ENCODE peak calls at places on chromosomes 11 and 22, in six cellular contexts. One of them, this sample, is unnamed. For H3K9me3, the result is how much of the 10 kb centered on the place peaks cover.

GRCh38 chr11:74707602-74708510 is 23.4 kb downstream of the CHRDL2 start:
- DNase-seq in fibroblast of lung: no peak
- DNase-seq in stomach: no peak
- DNase-seq in HCT116: no peak
- DNase-seq in heart left ventricle: no peak
- DNase-seq in small intestine: no peak
- DNase-seq in this sample: peak

GRCh38 chr11:65501005-65501529 is 2.2 kb downstream of the MALAT1 start:
- DNase-seq in fibroblast of lung: no peak
- DNase-seq in stomach: no peak
- DNase-seq in HCT116: no peak
- DNase-seq in heart left ventricle: no peak
- DNase-seq in small intestine: no peak
- DNase-seq in this sample: no peak

GRCh38 chr11:98453378-98453777 is 567.4 kb upstream of the CNTN5 start:
- DNase-seq in fibroblast of lung: no peak
- DNase-seq in stomach: no peak
- DNase-seq in HCT116: no peak
- DNase-seq in heart left ventricle: no peak
- DNase-seq in small intestine: no peak
- DNase-seq in this sample: no peak

GRCh38 chr11:20353829-20354434 is 9.6 kb upstream of the HTATIP2 start:
- DNase-seq in fibroblast of lung: peak
- DNase-seq in stomach: peak
- DNase-seq in HCT116: peak
- DNase-seq in heart left ventricle: no peak
- DNase-seq in small intestine: peak
- DNase-seq in this sample: no peak

GRCh38 chr11:96648991-96649390 is 259.2 kb downstream of the JRKL start:
- DNase-seq in fibroblast of lung: no peak
- DNase-seq in stomach: no peak
- DNase-seq in HCT116: no peak
- DNase-seq in heart left ventricle: no peak
- DNase-seq in small intestine: no peak
- DNase-seq in this sample: no peak

GRCh38 chr11:64687204-64687603 is 35.8 kb downstream of the NRXN2 start:
- DNase-seq in fibroblast of lung: no peak
- DNase-seq in stomach: no peak
- DNase-seq in HCT116: no peak
- DNase-seq in heart left ventricle: no peak
- DNase-seq in small intestine: no peak
- DNase-seq in this sample: peak

GRCh38 chr22:50583294-50583865 is 731 bp upstream of the CHKB start:
- DNase-seq in fibroblast of lung: no peak
- DNase-seq in stomach: no peak
- DNase-seq in HCT116: no peak
- DNase-seq in heart left ventricle: no peak
- DNase-seq in small intestine: no peak
- DNase-seq in this sample: peak

GRCh38 chr11:14267861-14268635 is 90.9 kb downstream of the RRAS2 start:
- DNase-seq in fibroblast of lung: no peak
- DNase-seq in stomach: no peak
- DNase-seq in HCT116: no peak
- DNase-seq in heart left ventricle: no peak
- DNase-seq in small intestine: no peak
- DNase-seq in this sample: no peak

GRCh38 chr11:40514124-40514523 is 945.3 kb downstream of the LRRC4C start:
- DNase-seq in fibroblast of lung: peak
- DNase-seq in stomach: no peak
- DNase-seq in HCT116: no peak
- DNase-seq in heart left ventricle: no peak
- DNase-seq in small intestine: peak
- DNase-seq in this sample: no peak

GRCh38 chr11:86182976-86183584 is 61.5 kb upstream of the EED start:
- DNase-seq in fibroblast of lung: peak
- DNase-seq in stomach: peak
- DNase-seq in HCT116: no peak
- DNase-seq in heart left ventricle: no peak
- DNase-seq in small intestine: peak
- DNase-seq in this sample: no peak

GRCh38 chr22:39276461-39277134 is 31.8 kb upstream of the PDGFB start:
- DNase-seq in fibroblast of lung: no peak
- DNase-seq in stomach: no peak
- DNase-seq in HCT116: no peak
- DNase-seq in heart left ventricle: no peak
- DNase-seq in small intestine: no peak
- DNase-seq in this sample: no peak

GRCh38 chr11:50187220-50187619 is 154.5 kb downstream of the OR4C45 start:
- DNase-seq in fibroblast of lung: no peak
- DNase-seq in stomach: no peak
- DNase-seq in HCT116: no peak
- DNase-seq in heart left ventricle: no peak
- DNase-seq in small intestine: no peak
- DNase-seq in this sample: no peak

GRCh38 chr11:116913000-116913399 is 75.6 kb upstream of the APOA1 start:
- DNase-seq in fibroblast of lung: peak
- DNase-seq in stomach: no peak
- DNase-seq in HCT116: no peak
- DNase-seq in heart left ventricle: no peak
- DNase-seq in small intestine: no peak
- DNase-seq in this sample: no peak

GRCh38 chr11:42251984-42252383 is 792.5 kb upstream of the LRRC4C start:
- DNase-seq in fibroblast of lung: no peak
- DNase-seq in stomach: no peak
- DNase-seq in HCT116: no peak
- DNase-seq in heart left ventricle: no peak
- DNase-seq in small intestine: no peak
- DNase-seq in this sample: no peak
- H3K9me3 ChIP-seq in fibroblast of lung: under half
- H3K9me3 ChIP-seq in stomach: under half
- H3K9me3 ChIP-seq in HCT116: under half
- H3K9me3 ChIP-seq in heart left ventricle: under half
- H3K9me3 ChIP-seq in small intestine: under half
- H3K9me3 ChIP-seq in this sample: under half

GRCh38 chr11:46855863-46856262 is 9.8 kb upstream of the CKAP5 start:
- DNase-seq in fibroblast of lung: no peak
- DNase-seq in stomach: no peak
- DNase-seq in HCT116: no peak
- DNase-seq in heart left ventricle: no peak
- DNase-seq in small intestine: no peak
- DNase-seq in this sample: no peak
- H3K4me3 ChIP-seq in fibroblast of lung: no peak
- H3K4me3 ChIP-seq in stomach: no peak
- H3K4me3 ChIP-seq in HCT116: no peak
- H3K4me3 ChIP-seq in heart left ventricle: no peak
- H3K4me3 ChIP-seq in small intestine: no peak
- H3K4me3 ChIP-seq in this sample: no peak

GRCh38 chr11:54927704-54928103 is 221.1 kb downstream of the OR4A5 start:
- DNase-seq in fibroblast of lung: no peak
- DNase-seq in stomach: no peak
- DNase-seq in HCT116: no peak
- DNase-seq in heart left ventricle: no peak
- DNase-seq in small intestine: no peak
- DNase-seq in this sample: no peak

GRCh38 chr11:54930930-54931329 is 224.3 kb downstream of the OR4A5 start:
- DNase-seq in fibroblast of lung: no peak
- DNase-seq in stomach: no peak
- DNase-seq in HCT116: no peak
- DNase-seq in heart left ventricle: no peak
- DNase-seq in small intestine: no peak
- DNase-seq in this sample: no peak
- H3K9me3 ChIP-seq in fibroblast of lung: under half
- H3K9me3 ChIP-seq in stomach: half or more
- H3K9me3 ChIP-seq in HCT116: half or more
- H3K9me3 ChIP-seq in heart left ventricle: half or more
- H3K9me3 ChIP-seq in small intestine: under half
- H3K9me3 ChIP-seq in this sample: under half

GRCh38 chr11:68956547-68957254 is 24.1 kb downstream of the MRGPRD start:
- DNase-seq in fibroblast of lung: no peak
- DNase-seq in stomach: no peak
- DNase-seq in HCT116: no peak
- DNase-seq in heart left ventricle: no peak
- DNase-seq in small intestine: no peak
- DNase-seq in this sample: no peak
- H3K4me3 ChIP-seq in fibroblast of lung: no peak
- H3K4me3 ChIP-seq in stomach: no peak
- H3K4me3 ChIP-seq in HCT116: no peak
- H3K4me3 ChIP-seq in heart left ventricle: no peak
- H3K4me3 ChIP-seq in small intestine: no peak
- H3K4me3 ChIP-seq in this sample: no peak

DNA sequence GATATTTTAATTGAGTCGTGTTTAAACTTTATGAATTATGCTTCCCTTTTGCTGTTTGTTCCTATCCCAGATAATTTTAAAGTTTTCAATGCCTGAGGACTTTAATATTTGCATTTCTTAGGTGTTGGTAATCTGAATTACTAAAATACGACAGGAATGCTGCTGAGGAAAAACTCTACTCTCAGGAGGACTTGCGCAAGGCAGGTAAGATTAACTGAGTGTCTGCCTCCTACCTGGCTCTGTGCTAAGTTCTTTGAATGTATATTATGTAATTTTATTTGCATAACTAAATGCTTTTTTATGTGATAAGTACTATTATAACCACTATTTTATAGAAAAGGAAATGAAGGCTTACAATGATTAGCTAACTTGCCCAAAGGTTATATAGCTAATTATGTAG is 2.7 kb upstream of the KCNA4 start:
- DNase-seq in fibroblast of lung: no peak
- DNase-seq in stomach: no peak
- DNase-seq in HCT116: no peak
- DNase-seq in heart left ventricle: no peak
- DNase-seq in small intestine: no peak
- DNase-seq in this sample: no peak
- H3K9me3 ChIP-seq in fibroblast of lung: under half
- H3K9me3 ChIP-seq in stomach: under half
- H3K9me3 ChIP-seq in HCT116: under half
- H3K9me3 ChIP-seq in heart left ventricle: under half
- H3K9me3 ChIP-seq in small intestine: under half
- H3K9me3 ChIP-seq in this sample: under half

GRCh38 chr11:68042219-68043028 is 3.6 kb downstream of the TCIRG1 start:
- DNase-seq in fibroblast of lung: no peak
- DNase-seq in stomach: no peak
- DNase-seq in HCT116: no peak
- DNase-seq in heart left ventricle: peak
- DNase-seq in small intestine: no peak
- DNase-seq in this sample: peak

GRCh38 chr11:68044145-68044813 is 5.5 kb downstream of the TCIRG1 start:
- DNase-seq in fibroblast of lung: no peak
- DNase-seq in stomach: no peak
- DNase-seq in HCT116: no peak
- DNase-seq in heart left ventricle: no peak
- DNase-seq in small intestine: no peak
- DNase-seq in this sample: no peak

GRCh38 chr11:68041617-68042218 is 2.9 kb downstream of the TCIRG1 start:
- DNase-seq in fibroblast of lung: no peak
- DNase-seq in stomach: no peak
- DNase-seq in HCT116: no peak
- DNase-seq in heart left ventricle: peak
- DNase-seq in small intestine: no peak
- DNase-seq in this sample: peak

GRCh38 chr11:68043349-68044144 is 4.7 kb downstream of the TCIRG1 start:
- DNase-seq in fibroblast of lung: peak
- DNase-seq in stomach: no peak
- DNase-seq in HCT116: no peak
- DNase-seq in heart left ventricle: no peak
- DNase-seq in small intestine: peak
- DNase-seq in this sample: peak

DNA sequence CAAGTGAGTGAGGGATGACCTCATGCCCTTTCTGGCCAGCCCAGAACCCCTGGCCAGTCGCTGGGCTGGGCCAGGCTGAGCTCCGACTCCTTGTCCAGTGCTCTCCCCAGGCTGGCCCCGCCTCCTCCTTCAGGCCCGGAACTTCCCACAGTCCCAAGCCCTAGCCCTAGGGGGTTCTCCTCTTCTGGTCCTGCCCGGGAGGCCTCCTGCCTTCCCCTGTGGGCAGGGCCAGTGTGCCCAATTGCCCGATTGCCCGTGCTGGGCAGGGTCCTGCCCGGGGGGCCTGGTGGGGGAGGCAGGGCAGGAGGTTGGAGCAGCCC is 4.2 kb downstream of the TCIRG1 start:
- DNase-seq in fibroblast of lung: no peak
- DNase-seq in stomach: no peak
- DNase-seq in HCT116: no peak
- DNase-seq in heart left ventricle: no peak
- DNase-seq in small intestine: no peak
- DNase-seq in this sample: peak
- H3K4me3 ChIP-seq in fibroblast of lung: no peak
- H3K4me3 ChIP-seq in stomach: no peak
- H3K4me3 ChIP-seq in HCT116: no peak
- H3K4me3 ChIP-seq in heart left ventricle: no peak
- H3K4me3 ChIP-seq in small intestine: no peak
- H3K4me3 ChIP-seq in this sample: no peak

DNA sequence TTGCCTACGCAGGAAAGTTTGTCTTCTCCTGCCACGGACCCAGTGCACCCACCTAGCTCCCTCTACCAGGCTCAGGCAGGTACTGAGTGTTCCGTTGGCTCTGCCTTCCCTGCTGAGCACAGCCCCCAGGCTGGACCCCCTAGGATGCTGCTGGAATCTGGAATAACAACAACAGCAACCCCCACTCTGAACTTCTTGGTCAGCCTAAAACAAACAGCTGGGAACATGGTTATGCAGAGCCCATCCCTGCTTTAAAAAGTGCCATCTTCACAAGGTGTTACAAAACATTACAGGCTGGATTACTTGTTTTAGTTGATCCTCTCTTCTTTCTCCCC is 1.8 kb downstream of the OPCML start:
- DNase-seq in fibroblast of lung: no peak
- DNase-seq in stomach: no peak
- DNase-seq in HCT116: no peak
- DNase-seq in heart left ventricle: no peak
- DNase-seq in small intestine: no peak
- DNase-seq in this sample: no peak
- H3K9me3 ChIP-seq in fibroblast of lung: under half
- H3K9me3 ChIP-seq in stomach: under half
- H3K9me3 ChIP-seq in HCT116: under half
- H3K9me3 ChIP-seq in heart left ventricle: under half
- H3K9me3 ChIP-seq in small intestine: under half
- H3K9me3 ChIP-seq in this sample: under half